ENCODE peak calls at places on chromosomes 12 and 14, in eight cellular contexts. Z is Right ventricle myocardium superior; M is NCI-H69; T is stimulated activated CD4-positive, alpha-beta T cell treated with anti-CD3 and anti-CD28 coated beads, Interleukin-15, amount 100 ng/mL, for 1 hour; Q is head of caudate nucleus; F is fibroblast of pulmonary artery; B is AG10803; I is stimulated activated naive CD8-positive, alpha-beta T cell treated with anti-CD3 and anti-CD28 coated beads, Interleukin-15, Interleukin-2, amounts not matched to agents 100 U/mL and 50 U/mL, for 24 hours. S is an unnamed sample.

GRCh38 chr12:15268927-15269552 is 47.8 kb upstream of the RERG start:
- DNase-seq in Z (no peak), M (peak), T (no peak), Q (no peak), F (peak), B (peak), I (peak), S (no peak)

GRCh38 chr14:99753225-99754140 is 39.7 kb upstream of the EML1 start:
- DNase-seq in Z (no peak), M (peak), T (no peak), Q (no peak), F (no peak), B (no peak), I (no peak), S (peak)

GRCh38 chr14:68687746-68688145 is 105.1 kb downstream of the ZFP36L1 start:
- DNase-seq in Z (no peak), M (no peak), T (no peak), Q (no peak), F (peak), B (peak), I (no peak), S (no peak)

GRCh38 chr12:45658066-45658465 is 71.4 kb upstream of the ARID2 start:
- DNase-seq in Z (no peak), M (no peak), T (no peak), Q (no peak), F (no peak), B (no peak), I (no peak), S (no peak)

GRCh38 chr12:91922139-91922538 is 223.5 kb downstream of the BTG1 start:
- DNase-seq in Z (no peak), M (no peak), T (no peak), Q (no peak), F (no peak), B (peak), I (no peak), S (no peak)

GRCh38 chr12:76643438-76643837 is 83.9 kb upstream of the OSBPL8 start:
- DNase-seq in Z (no peak), M (no peak), T (no peak), Q (no peak), F (no peak), B (peak), I (no peak), S (no peak)

GRCh38 chr12:12230275-12230674 is 36.6 kb downstream of the LRP6 start:
- DNase-seq in Z (no peak), M (peak), T (no peak), Q (no peak), F (no peak), B (no peak), I (no peak), S (no peak)

GRCh38 chr14:87916103-87916885 is 76.7 kb downstream of the GALC start:
- DNase-seq in Z (no peak), M (no peak), T (no peak), Q (no peak), F (no peak), B (no peak), I (no peak), S (peak)

GRCh38 chr14:50822501-50823042 is 8.4 kb downstream of the NIN start:
- DNase-seq in Z (peak), M (no peak), T (no peak), Q (no peak), F (no peak), B (no peak), I (no peak), S (no peak)

GRCh38 chr12:53824001-53824716 is 72.4 kb upstream of the CISTR start:
- DNase-seq in Z (no peak), M (no peak), T (no peak), Q (no peak), F (no peak), B (no peak), I (no peak), S (no peak)

GRCh38 chr14:53500191-53500590 is 347.1 kb upstream of the DDHD1 start:
- DNase-seq in Z (no peak), M (no peak), T (no peak), Q (no peak), F (no peak), B (no peak), I (no peak), S (no peak)

GRCh38 chr14:39469094-39469710 is 37.0 kb upstream of the FBXO33 start:
- DNase-seq in Z (no peak), M (peak), T (no peak), Q (no peak), F (peak), B (peak), I (peak), S (peak)

GRCh38 chr12:45543887-45544286 is 185.6 kb upstream of the ARID2 start:
- DNase-seq in Z (no peak), M (peak), T (no peak), Q (peak), F (peak), B (peak), I (peak), S (no peak)

GRCh38 chr12:94099191-94099983 is 49.0 kb upstream of the PLXNC1 start:
- DNase-seq in Z (no peak), M (peak), T (no peak), Q (no peak), F (no peak), B (peak), I (no peak), S (no peak)

GRCh38 chr14:69699743-69700309 is 67.1 kb upstream of the SRSF5 start:
- DNase-seq in Z (no peak), M (peak), T (no peak), Q (no peak), F (no peak), B (no peak), I (no peak), S (no peak)

GRCh38 chr12:75713434-75713833 is 202.0 kb upstream of the KRR1 start:
- DNase-seq in Z (no peak), M (peak), T (no peak), Q (no peak), F (no peak), B (no peak), I (no peak), S (no peak)

GRCh38 chr12:57906821-57907220 is 34.5 kb upstream of the ATP23 start:
- DNase-seq in Z (no peak), M (no peak), T (no peak), Q (no peak), F (no peak), B (no peak), I (no peak), S (no peak)

GRCh38 chr14:79480212-79480611 is 731.1 kb downstream of the DIO2 start:
- DNase-seq in Z (no peak), M (no peak), T (no peak), Q (no peak), F (no peak), B (no peak), I (no peak), S (no peak)

GRCh38 chr14:21087294-21088091 is 11.0 kb downstream of the ZNF219 start:
- DNase-seq in Z (peak), M (peak), T (no peak), Q (peak), F (peak), B (peak), I (peak), S (no peak)

GRCh38 chr14:64541261-64541970 is 875 bp downstream of the HSPA2 start:
- DNase-seq in Z (peak), M (no peak), T (peak), Q (peak), F (no peak), B (peak), I (no peak), S (peak)

GRCh38 chr14:22387776-22388241 is 201.2 kb downstream of the DAD1 start:
- DNase-seq in Z (no peak), M (no peak), T (no peak), Q (no peak), F (no peak), B (no peak), I (no peak), S (peak)

GRCh38 chr12:30813741-30814687 is 59.3 kb upstream of the CAPRIN2 start:
- DNase-seq in Z (no peak), M (peak), T (no peak), Q (no peak), F (peak), B (no peak), I (no peak), S (no peak)

GRCh38 chr12:95633671-95634465 is 82.6 kb upstream of the USP44 start:
- DNase-seq in Z (no peak), M (no peak), T (no peak), Q (no peak), F (peak), B (peak), I (no peak), S (no peak)

GRCh38 chr14:100025111-100025510 is 40.1 kb upstream of the EVL start:
- DNase-seq in Z (no peak), M (peak), T (no peak), Q (no peak), F (peak), B (peak), I (peak), S (no peak)

GRCh38 chr12:82121545-82121944 is 236.6 kb downstream of the CCDC59 start:
- DNase-seq in Z (no peak), M (no peak), T (no peak), Q (no peak), F (no peak), B (no peak), I (no peak), S (no peak)

GRCh38 chr12:80208081-80208480 is 108.7 kb downstream of the OTOGL start:
- DNase-seq in Z (no peak), M (no peak), T (no peak), Q (no peak), F (no peak), B (no peak), I (no peak), S (no peak)

GRCh38 chr14:22848391-22849164 is 12.2 kb downstream of the MMP14 start:
- DNase-seq in Z (peak), M (peak), T (no peak), Q (no peak), F (peak), B (peak), I (no peak), S (peak)

GRCh38 chr12:69502342-69503081 is 32.3 kb downstream of the FRS2 start:
- DNase-seq in Z (no peak), M (no peak), T (no peak), Q (no peak), F (peak), B (peak), I (no peak), S (no peak)

GRCh38 chr12:11958216-11959091 is 112.3 kb upstream of the BCL2L14 start:
- DNase-seq in Z (no peak), M (no peak), T (no peak), Q (no peak), F (peak), B (peak), I (peak), S (no peak)

GRCh38 chr12:66279127-66279712 is 23.1 kb upstream of the HELB start:
- DNase-seq in Z (no peak), M (peak), T (no peak), Q (no peak), F (peak), B (no peak), I (no peak), S (no peak)

GRCh38 chr14:49314756-49315155 is 271.4 kb downstream of the RPS29 start:
- DNase-seq in Z (no peak), M (no peak), T (no peak), Q (no peak), F (peak), B (no peak), I (no peak), S (no peak)

GRCh38 chr12:88638956-88639355 is 58.7 kb upstream of the KITLG start:
- DNase-seq in Z (no peak), M (no peak), T (no peak), Q (no peak), F (peak), B (peak), I (no peak), S (no peak)

GRCh38 chr12:58372298-58372697 is 430.9 kb downstream of the ATP23 start:
- DNase-seq in Z (no peak), M (no peak), T (no peak), Q (no peak), F (no peak), B (no peak), I (no peak), S (no peak)

GRCh38 chr12:53068811-53069585 is 10.2 kb downstream of the SPRYD3 start:
- DNase-seq in Z (peak), M (no peak), T (no peak), Q (no peak), F (no peak), B (no peak), I (no peak), S (peak)

GRCh38 chr12:49121047-49121696 is 10.0 kb downstream of the TUBA1B start:
- DNase-seq in Z (no peak), M (peak), T (no peak), Q (peak), F (peak), B (peak), I (no peak), S (no peak)

GRCh38 chr12:131223171-131223761 is 269.6 kb downstream of the ADGRD1 start:
- DNase-seq in Z (peak), M (no peak), T (no peak), Q (no peak), F (no peak), B (no peak), I (no peak), S (peak)